ENCODE peak calls at places on chromosomes 1 and 21, in seven cellular contexts. One of them, this sample, is unnamed.
A peak's percentile ranks its signal among the peaks of the same experiment; 100 is the strongest.

GRCh38 chr1:224256642-224257041 is 73.3 kb downstream of the NVL start:
- DNase-seq in A549: no peak
- DNase-seq in uterus: no peak
- DNase-seq in mesothelial cell of epicardium: no peak
- DNase-seq in endodermal cell: no peak
- DNase-seq in cardiac muscle cell: no peak
- DNase-seq in AG04449: no peak
- DNase-seq in this sample: no peak

GRCh38 chr1:216723274-216723780 is at the start of gene ESRRG:
- DNase-seq in A549: no peak
- DNase-seq in endodermal cell: peak; percentile 95
- DNase-seq in uterus: no peak
- DNase-seq in AG04449: no peak
- DNase-seq in cardiac muscle cell: peak; percentile 95
- DNase-seq in mesothelial cell of epicardium: peak; percentile 58
- DNase-seq in this sample: no peak

GRCh38 chr1:172826096-172826741 is 167.3 kb downstream of the FASLG start:
- DNase-seq in AG04449: peak; percentile 71
- DNase-seq in uterus: peak; percentile 22
- DNase-seq in cardiac muscle cell: peak; percentile 41
- DNase-seq in endodermal cell: no peak
- DNase-seq in mesothelial cell of epicardium: no peak
- DNase-seq in A549: peak; percentile 44
- DNase-seq in this sample: no peak

GRCh38 chr1:201882665-201883132 is 6.0 kb upstream of the SHISA4 start:
- DNase-seq in A549: no peak
- DNase-seq in uterus: peak; percentile 25
- DNase-seq in cardiac muscle cell: no peak
- DNase-seq in mesothelial cell of epicardium: no peak
- DNase-seq in endodermal cell: no peak
- DNase-seq in AG04449: peak; percentile 46
- DNase-seq in this sample: no peak

GRCh38 chr1:191760016-191760415 is 398.2 kb upstream of the RGS18 start:
- DNase-seq in uterus: no peak
- DNase-seq in endodermal cell: no peak
- DNase-seq in A549: no peak
- DNase-seq in AG04449: no peak
- DNase-seq in mesothelial cell of epicardium: no peak
- DNase-seq in cardiac muscle cell: no peak
- DNase-seq in this sample: no peak

GRCh38 chr1:27539901-27540861 is 50.2 kb upstream of the WASF2 start:
- DNase-seq in A549: peak; percentile 90
- DNase-seq in uterus: peak; percentile 71
- DNase-seq in endodermal cell: no peak
- DNase-seq in cardiac muscle cell: no peak
- DNase-seq in AG04449: no peak
- DNase-seq in mesothelial cell of epicardium: no peak
- DNase-seq in this sample: no peak

GRCh38 chr1:19877821-19878636 is 4.2 kb upstream of the OTUD3 start:
- DNase-seq in mesothelial cell of epicardium: no peak
- DNase-seq in uterus: peak; percentile 29
- DNase-seq in cardiac muscle cell: no peak
- DNase-seq in endodermal cell: peak; percentile 54
- DNase-seq in AG04449: no peak
- DNase-seq in A549: no peak
- DNase-seq in this sample: no peak

GRCh38 chr1:171509191-171509590 is 23.9 kb downstream of the PRRC2C start:
- DNase-seq in A549: no peak
- DNase-seq in cardiac muscle cell: no peak
- DNase-seq in endodermal cell: no peak
- DNase-seq in AG04449: no peak
- DNase-seq in uterus: no peak
- DNase-seq in mesothelial cell of epicardium: no peak
- DNase-seq in this sample: no peak

GRCh38 chr1:184698001-184698400 is 56.7 kb downstream of the EDEM3 start:
- DNase-seq in mesothelial cell of epicardium: no peak
- DNase-seq in AG04449: no peak
- DNase-seq in uterus: no peak
- DNase-seq in endodermal cell: no peak
- DNase-seq in cardiac muscle cell: no peak
- DNase-seq in A549: no peak
- DNase-seq in this sample: no peak

GRCh38 chr21:15343066-15343465 is 278.3 kb upstream of the NRIP1 start:
- DNase-seq in cardiac muscle cell: no peak
- DNase-seq in mesothelial cell of epicardium: no peak
- DNase-seq in AG04449: no peak
- DNase-seq in endodermal cell: no peak
- DNase-seq in uterus: no peak
- DNase-seq in A549: no peak
- DNase-seq in this sample: no peak

GRCh38 chr1:8357329-8358101 is 39.6 kb downstream of the SLC45A1 start:
- DNase-seq in cardiac muscle cell: no peak
- DNase-seq in mesothelial cell of epicardium: no peak
- DNase-seq in AG04449: no peak
- DNase-seq in uterus: no peak
- DNase-seq in A549: no peak
- DNase-seq in endodermal cell: no peak
- DNase-seq in this sample: no peak

GRCh38 chr1:214404571-214405213 is 123.7 kb downstream of the SMYD2 start:
- DNase-seq in A549: no peak
- DNase-seq in mesothelial cell of epicardium: no peak
- DNase-seq in uterus: no peak
- DNase-seq in endodermal cell: peak; percentile 88
- DNase-seq in cardiac muscle cell: no peak
- DNase-seq in AG04449: no peak
- DNase-seq in this sample: no peak

GRCh38 chr1:67726224-67726623 is 41.2 kb downstream of the GADD45A start:
- DNase-seq in A549: no peak
- DNase-seq in cardiac muscle cell: no peak
- DNase-seq in uterus: no peak
- DNase-seq in endodermal cell: no peak
- DNase-seq in mesothelial cell of epicardium: no peak
- DNase-seq in AG04449: no peak
- DNase-seq in this sample: no peak

GRCh38 chr1:228486596-228487335 is 416 bp upstream of the RNF187 start:
- DNase-seq in cardiac muscle cell: peak; percentile 86
- DNase-seq in uterus: peak; percentile 59
- DNase-seq in AG04449: no peak
- DNase-seq in A549: peak; percentile 88
- DNase-seq in mesothelial cell of epicardium: peak; percentile 70
- DNase-seq in endodermal cell: peak; percentile 97
- DNase-seq in this sample: peak; percentile 89

GRCh38 chr1:28601696-28602095 is 9.6 kb downstream of the RAB42 start:
- DNase-seq in uterus: no peak
- DNase-seq in AG04449: peak; percentile 83
- DNase-seq in mesothelial cell of epicardium: no peak
- DNase-seq in A549: no peak
- DNase-seq in endodermal cell: no peak
- DNase-seq in cardiac muscle cell: no peak
- DNase-seq in this sample: no peak

GRCh38 chr1:242129103-242129502 is 130.2 kb upstream of the MAP1LC3C start:
- DNase-seq in mesothelial cell of epicardium: no peak
- DNase-seq in endodermal cell: no peak
- DNase-seq in cardiac muscle cell: peak; percentile 45
- DNase-seq in AG04449: no peak
- DNase-seq in A549: peak; percentile 14
- DNase-seq in uterus: no peak
- DNase-seq in this sample: no peak

GRCh38 chr1:246753670-246754535 is 29.7 kb downstream of the SCCPDH start:
- DNase-seq in mesothelial cell of epicardium: peak; percentile 48
- DNase-seq in cardiac muscle cell: peak; percentile 61
- DNase-seq in endodermal cell: peak; percentile 95
- DNase-seq in AG04449: no peak
- DNase-seq in uterus: peak; percentile 43
- DNase-seq in A549: peak; percentile 43
- DNase-seq in this sample: no peak

GRCh38 chr1:153783233-153784190 is 8.3 kb downstream of the SLC27A3 start:
- DNase-seq in mesothelial cell of epicardium: peak; percentile 80
- DNase-seq in endodermal cell: peak; percentile 97
- DNase-seq in A549: peak; percentile 95
- DNase-seq in uterus: peak; percentile 88
- DNase-seq in cardiac muscle cell: peak; percentile 92
- DNase-seq in AG04449: no peak
- DNase-seq in this sample: peak; percentile 95
- TF ChIP-seq CTCF in mesothelial cell of epicardium: peak; percentile 16
- TF ChIP-seq CTCF in endodermal cell: peak; percentile 40
- TF ChIP-seq CTCF in A549: no peak
- TF ChIP-seq CTCF in uterus: peak; percentile 54
- TF ChIP-seq CTCF in cardiac muscle cell: no peak
- TF ChIP-seq CTCF in AG04449: peak; percentile 26
- TF ChIP-seq CTCF in this sample: no peak

DNA sequence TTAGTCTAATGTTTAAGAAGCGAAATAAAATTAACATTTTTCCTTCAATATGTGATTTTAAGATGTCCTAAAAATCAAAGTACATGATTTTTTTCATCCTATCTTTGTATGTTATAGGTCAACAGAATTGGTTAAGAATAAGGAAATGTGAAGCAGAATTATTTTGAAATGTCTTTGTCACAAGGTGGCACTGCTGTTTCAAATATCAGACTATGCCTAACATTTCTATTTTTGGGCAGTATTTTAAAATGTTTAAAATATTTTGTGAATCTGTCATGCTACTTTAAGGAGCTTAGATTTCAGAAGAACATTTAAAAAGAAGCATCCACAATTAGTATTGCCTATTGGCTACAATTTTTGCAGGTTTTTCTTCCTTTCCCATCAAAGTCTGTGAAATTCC is 38.7 kb downstream of the AMY1C start:
- DNase-seq in mesothelial cell of epicardium: no peak
- DNase-seq in AG04449: no peak
- DNase-seq in A549: no peak
- DNase-seq in cardiac muscle cell: peak; percentile 42
- DNase-seq in uterus: no peak
- DNase-seq in endodermal cell: no peak
- DNase-seq in this sample: no peak
- TF ChIP-seq CTCF in mesothelial cell of epicardium: no peak
- TF ChIP-seq CTCF in AG04449: no peak
- TF ChIP-seq CTCF in A549: peak; percentile 26
- TF ChIP-seq CTCF in cardiac muscle cell: no peak
- TF ChIP-seq CTCF in uterus: no peak
- TF ChIP-seq CTCF in endodermal cell: peak; percentile 71
- TF ChIP-seq CTCF in this sample: peak; percentile 15

DNA sequence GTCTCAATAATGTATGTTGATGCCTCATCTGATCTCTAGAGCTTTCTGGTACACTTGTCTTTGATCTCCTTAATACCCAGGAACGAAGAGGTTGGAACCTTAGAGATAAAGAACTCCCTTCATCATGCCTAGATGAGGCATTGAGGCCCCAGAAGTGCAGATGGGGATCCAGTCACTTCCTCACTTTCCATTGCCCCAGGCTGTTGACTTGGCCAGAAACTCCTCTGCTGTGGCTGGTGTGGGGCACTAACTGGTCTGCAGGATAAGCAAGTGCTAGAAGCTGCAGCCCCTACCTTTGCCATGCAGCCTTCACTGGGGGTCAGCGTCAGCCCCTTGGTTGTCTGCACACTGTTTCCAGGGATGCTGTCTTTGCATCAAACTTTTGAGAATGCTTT is 49.9 kb downstream of the STUM start:
- DNase-seq in A549: no peak
- DNase-seq in uterus: no peak
- DNase-seq in mesothelial cell of epicardium: no peak
- DNase-seq in AG04449: no peak
- DNase-seq in cardiac muscle cell: no peak
- DNase-seq in endodermal cell: no peak
- DNase-seq in this sample: no peak
- TF ChIP-seq CTCF in A549: no peak
- TF ChIP-seq CTCF in uterus: no peak
- TF ChIP-seq CTCF in mesothelial cell of epicardium: no peak
- TF ChIP-seq CTCF in AG04449: no peak
- TF ChIP-seq CTCF in cardiac muscle cell: no peak
- TF ChIP-seq CTCF in endodermal cell: no peak
- TF ChIP-seq CTCF in this sample: no peak

DNA sequence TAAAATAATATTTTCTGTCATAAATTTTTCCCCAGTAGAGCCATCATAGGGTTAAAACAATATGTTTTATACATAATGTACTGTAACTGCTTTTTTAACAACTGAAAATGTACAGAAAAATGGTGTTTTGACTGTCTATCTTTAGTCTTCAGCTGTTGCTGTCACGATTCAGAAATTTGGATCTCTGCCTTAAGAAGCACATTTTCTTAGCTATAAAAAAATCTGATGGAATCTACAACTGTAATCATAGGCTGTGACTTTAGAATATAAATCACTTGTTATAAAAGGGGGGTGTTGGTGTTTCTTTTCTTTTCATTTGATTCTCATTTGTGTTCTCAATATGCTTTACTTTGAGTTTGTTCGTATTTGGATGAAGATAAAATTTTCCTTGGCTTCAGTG is 187.5 kb downstream of the PDE4B start:
- DNase-seq in cardiac muscle cell: no peak
- DNase-seq in uterus: no peak
- DNase-seq in AG04449: no peak
- DNase-seq in mesothelial cell of epicardium: no peak
- DNase-seq in A549: no peak
- DNase-seq in endodermal cell: no peak
- DNase-seq in this sample: no peak
- TF ChIP-seq CTCF in cardiac muscle cell: no peak
- TF ChIP-seq CTCF in uterus: no peak
- TF ChIP-seq CTCF in AG04449: no peak
- TF ChIP-seq CTCF in mesothelial cell of epicardium: no peak
- TF ChIP-seq CTCF in A549: no peak
- TF ChIP-seq CTCF in endodermal cell: no peak
- TF ChIP-seq CTCF in this sample: no peak

GRCh38 chr1:43074244-43074643 is 97.8 kb downstream of the EBNA1BP2 start:
- DNase-seq in mesothelial cell of epicardium: no peak
- DNase-seq in AG04449: no peak
- DNase-seq in A549: peak; percentile 14
- DNase-seq in endodermal cell: peak; percentile 70
- DNase-seq in cardiac muscle cell: peak; percentile 49
- DNase-seq in uterus: no peak
- DNase-seq in this sample: no peak
- TF ChIP-seq CTCF in mesothelial cell of epicardium: no peak
- TF ChIP-seq CTCF in AG04449: no peak
- TF ChIP-seq CTCF in A549: peak; percentile 32
- TF ChIP-seq CTCF in endodermal cell: no peak
- TF ChIP-seq CTCF in cardiac muscle cell: no peak
- TF ChIP-seq CTCF in uterus: no peak
- TF ChIP-seq CTCF in this sample: no peak

DNA sequence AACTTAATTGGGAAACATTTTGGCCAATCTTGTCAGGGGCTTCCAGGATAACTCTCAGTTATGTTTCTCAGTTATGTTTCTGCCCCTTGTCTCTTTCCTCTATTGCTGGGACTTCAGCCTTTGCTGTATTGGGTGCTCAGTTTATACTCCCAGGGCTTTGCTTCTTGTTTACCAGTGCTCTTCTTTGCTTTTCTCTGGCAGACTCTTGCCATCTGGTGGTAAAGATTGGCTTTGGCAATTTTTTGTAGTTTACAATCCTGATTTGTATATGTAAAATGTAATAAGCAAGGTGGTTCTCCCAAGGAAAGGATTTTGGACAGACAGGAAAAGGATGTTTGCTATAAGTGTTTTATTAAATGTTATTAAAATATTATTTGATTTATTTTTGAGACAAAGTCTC is 37.9 kb downstream of the FABP3 start:
- DNase-seq in uterus: no peak
- DNase-seq in AG04449: no peak
- DNase-seq in mesothelial cell of epicardium: no peak
- DNase-seq in cardiac muscle cell: peak; percentile 35
- DNase-seq in endodermal cell: peak; percentile 48
- DNase-seq in A549: peak; percentile 7
- DNase-seq in this sample: no peak
- TF ChIP-seq CTCF in uterus: peak; percentile 35
- TF ChIP-seq CTCF in AG04449: peak; percentile 31
- TF ChIP-seq CTCF in mesothelial cell of epicardium: no peak
- TF ChIP-seq CTCF in cardiac muscle cell: peak; percentile 68
- TF ChIP-seq CTCF in endodermal cell: peak; percentile 78
- TF ChIP-seq CTCF in A549: peak; percentile 60
- TF ChIP-seq CTCF in this sample: no peak

GRCh38 chr1:24438423-24438901 is 22.9 kb downstream of the NIPAL3 start:
- DNase-seq in A549: no peak
- DNase-seq in endodermal cell: peak; percentile 66
- DNase-seq in uterus: peak; percentile 54
- DNase-seq in mesothelial cell of epicardium: no peak
- DNase-seq in cardiac muscle cell: no peak
- DNase-seq in AG04449: no peak
- DNase-seq in this sample: no peak
- TF ChIP-seq CTCF in A549: no peak
- TF ChIP-seq CTCF in endodermal cell: no peak
- TF ChIP-seq CTCF in uterus: no peak
- TF ChIP-seq CTCF in mesothelial cell of epicardium: no peak
- TF ChIP-seq CTCF in cardiac muscle cell: no peak
- TF ChIP-seq CTCF in AG04449: no peak
- TF ChIP-seq CTCF in this sample: no peak